ENCODE peak calls at places on chromosomes 16 and 17, in nine cellular contexts. C is prostate gland; J is brain microvascular endothelial cell; I is thoracic aorta; A is heart right ventricle; H is breast epithelium; U is CD8-positive, alpha-beta memory T cell; D is effector memory CD4-positive, alpha-beta T cell; B is dorsolateral prefrontal cortex. Z is an unnamed sample.

GRCh38 chr16:50880926-50881325 is 139.0 kb downstream of the CYLD start:
- DNase-seq in D (no peak), U (no peak), H (no peak), C (no peak), B (no peak), A (no peak), I (no peak), J (no peak), Z (no peak)

GRCh38 chr17:8384801-8385335 is 1.9 kb upstream of the RPL26 start:
- DNase-seq in U (no peak), I (no peak), B (no peak), J (peak; percentile 80), C (no peak), H (no peak), A (no peak), D (no peak), Z (no peak)

GRCh38 chr16:85667841-85668413 is 20.8 kb downstream of the GINS2 start:
- DNase-seq in H (no peak), D (no peak), B (no peak), I (no peak), J (no peak), C (no peak), A (no peak), U (no peak), Z (no peak)

GRCh38 chr17:66789093-66789492 is 45.8 kb upstream of the CACNG5 start:
- DNase-seq in C (no peak), B (no peak), D (no peak), J (no peak), I (no peak), H (no peak), U (no peak), A (no peak), Z (no peak)

GRCh38 chr16:4056161-4057105 is 59.8 kb downstream of the ADCY9 start:
- DNase-seq in C (no peak), I (no peak), A (no peak), B (no peak), U (no peak), J (no peak), H (no peak), D (no peak), Z (no peak)

GRCh38 chr16:54331241-54332002 is 44.8 kb upstream of the IRX3 start:
- DNase-seq in U (no peak), D (no peak), J (no peak), A (no peak), B (no peak), H (no peak), I (no peak), C (no peak), Z (no peak)

GRCh38 chr16:17238285-17239028 is 232.3 kb downstream of the XYLT1 start:
- DNase-seq in A (no peak), H (no peak), D (no peak), B (no peak), U (no peak), J (no peak), I (no peak), C (no peak), Z (no peak)

GRCh38 chr17:80499961-80500665 is 23.7 kb upstream of the NPTX1 start:
- DNase-seq in H (no peak), B (no peak), D (no peak), C (no peak), J (no peak), U (no peak), A (no peak), I (no peak), Z (no peak)

GRCh38 chr17:14746784-14747575 is 446.1 kb downstream of the HS3ST3B1 start:
- DNase-seq in B (no peak), A (no peak), C (no peak), H (no peak), D (no peak), I (no peak), U (no peak), J (no peak), Z (no peak)

GRCh38 chr17:61635913-61636432 is 45.0 kb upstream of the NACA2 start:
- DNase-seq in U (peak; percentile 63), J (peak; percentile 55), B (no peak), H (no peak), I (no peak), D (peak; percentile 19), C (peak; percentile 17), A (no peak), Z (no peak)

GRCh38 chr16:58243528-58244004 is 45.7 kb upstream of the CSNK2A2 start:
- DNase-seq in I (no peak), H (peak; percentile 11), J (no peak), C (no peak), U (no peak), D (no peak), B (no peak), A (no peak), Z (no peak)

DNA sequence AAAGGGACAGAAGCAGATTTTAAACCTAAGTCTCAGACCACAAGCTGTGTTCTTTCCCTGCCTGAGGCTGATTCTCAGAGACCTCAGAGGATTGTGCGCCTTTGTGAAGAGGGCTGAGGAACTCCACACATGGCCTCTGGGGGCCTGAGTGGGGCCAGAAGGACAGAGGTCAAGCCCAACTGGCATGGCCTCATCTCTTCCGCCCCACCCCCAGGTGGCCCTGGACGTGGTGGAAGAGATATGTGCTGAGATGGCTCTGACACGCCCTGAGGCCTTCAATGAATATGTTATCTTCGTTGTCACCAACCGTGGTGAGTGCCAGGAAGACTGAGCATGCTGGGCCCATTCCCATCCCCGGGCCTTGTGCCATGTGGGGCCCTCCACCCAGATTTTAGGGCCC is 20.1 kb upstream of the ALKBH5 start:
- DNase-seq in I (no peak), U (no peak), H (no peak), C (no peak), B (no peak), D (no peak), J (no peak), A (no peak), Z (no peak)
- H3K27ac ChIP-seq in I (no peak overlapping the region), U (no peak overlapping the region), H (no peak overlapping the region), C (no peak overlapping the region), B (no peak overlapping the region), D (no peak overlapping the region), J (no peak overlapping the region), A (no peak overlapping the region), Z (no peak overlapping the region)

GRCh38 chr16:23771642-23772041 is 16.8 kb downstream of the CHP2 start:
- DNase-seq in C (no peak), H (no peak), I (no peak), U (no peak), A (no peak), D (no peak), J (no peak), B (no peak), Z (no peak)
- H3K27ac ChIP-seq in C (no peak overlapping the region), H (no peak overlapping the region), I (no peak overlapping the region), U (no peak overlapping the region), A (no peak overlapping the region), D (no peak overlapping the region), J (no peak overlapping the region), B (no peak overlapping the region), Z (no peak overlapping the region)

GRCh38 chr17:10166181-10166935 is 32.0 kb downstream of the GAS7 start:
- DNase-seq in A (no peak), I (no peak), B (no peak), C (no peak), J (no peak), U (no peak), H (no peak), D (no peak), Z (no peak)

GRCh38 chr17:10171581-10171981 is 26.8 kb downstream of the GAS7 start:
- DNase-seq in I (no peak), B (no peak), C (no peak), H (no peak), J (peak; percentile 11), A (no peak), U (no peak), D (no peak), Z (no peak)

GRCh38 chr17:10170233-10170632 is 28.2 kb downstream of the GAS7 start:
- DNase-seq in B (no peak), U (no peak), A (no peak), I (no peak), H (no peak), C (no peak), D (no peak), J (no peak), Z (no peak)

GRCh38 chr17:10171057-10171456 is 27.3 kb downstream of the GAS7 start:
- DNase-seq in A (no peak), D (no peak), U (no peak), I (no peak), C (no peak), B (no peak), H (peak; percentile 22), J (no peak), Z (no peak)

DNA sequence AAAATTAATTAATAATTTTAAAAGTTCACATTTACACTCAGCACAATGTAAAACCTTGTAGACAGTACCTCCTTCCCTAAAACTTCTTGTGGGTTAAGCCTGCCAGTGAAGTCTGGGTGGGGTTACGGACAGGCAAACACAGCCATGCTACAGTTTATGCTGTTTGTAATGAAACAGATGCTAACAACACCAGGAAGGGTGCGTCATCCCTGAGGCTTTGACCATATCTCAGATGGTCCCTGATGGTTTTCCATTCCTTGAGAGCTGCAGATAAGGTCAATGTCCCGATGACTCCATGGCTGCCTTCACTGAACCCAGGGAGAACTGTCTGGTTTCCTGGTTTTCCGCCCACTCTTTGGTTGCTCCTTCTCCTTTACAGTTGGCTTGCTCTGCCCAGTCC is 29.1 kb downstream of the GAS7 start:
- DNase-seq in U (no peak), A (no peak), C (no peak), B (no peak), J (no peak), D (no peak), I (no peak), H (no peak), Z (no peak)
- H3K27ac ChIP-seq in U (no peak overlapping the region), A (no peak overlapping the region), C (no peak overlapping the region), B (no peak overlapping the region), J (no peak overlapping the region), D (no peak overlapping the region), I (no peak overlapping the region), H (no peak overlapping the region), Z (no peak overlapping the region)

GRCh38 chr17:30922235-30922993 is 669 bp downstream of the ADAP2 start:
- DNase-seq in A (peak; percentile 8), D (no peak), C (no peak), J (no peak), H (no peak), I (no peak), B (no peak), U (no peak), Z (no peak)
- H3K27ac ChIP-seq in A (peak overlapping the region; percentile 87), D (no peak overlapping the region), C (no peak overlapping the region), J (no peak overlapping the region), H (peak overlapping the region; percentile 26), I (no peak overlapping the region), B (peak overlapping the region; percentile 52), U (no peak overlapping the region), Z (no peak overlapping the region)

GRCh38 chr16:10932959-10933710 is 9.1 kb downstream of the DEXI start:
- DNase-seq in A (no peak), C (no peak), J (no peak), D (no peak), B (no peak), U (no peak), I (no peak), H (no peak), Z (no peak)
- H3K27ac ChIP-seq in A (peak overlapping the region; percentile 22), C (no peak overlapping the region), J (no peak overlapping the region), D (no peak overlapping the region), B (no peak overlapping the region), U (no peak overlapping the region), I (no peak overlapping the region), H (no peak overlapping the region), Z (no peak overlapping the region)

GRCh38 chr17:1030684-1031557 is 34.0 kb downstream of the TIMM22 start:
- DNase-seq in J (no peak), I (no peak), U (no peak), H (no peak), D (no peak), A (no peak), B (no peak), C (peak; percentile 50), Z (no peak)
- H3K27ac ChIP-seq in J (no peak overlapping the region), I (peak overlapping the region; percentile 52), U (no peak overlapping the region), H (peak overlapping the region; percentile 85), D (no peak overlapping the region), A (peak overlapping the region; percentile 44), B (peak overlapping the region; percentile 76), C (peak overlapping the region; percentile 53), Z (peak overlapping the region; percentile 71)

GRCh38 chr17:33385713-33386112 is 92.6 kb upstream of the ASIC2 start:
- DNase-seq in J (no peak), D (no peak), I (no peak), U (no peak), B (no peak), C (no peak), H (no peak), A (no peak), Z (no peak)
- H3K27ac ChIP-seq in J (no peak overlapping the region), D (no peak overlapping the region), I (no peak overlapping the region), U (no peak overlapping the region), B (no peak overlapping the region), C (no peak overlapping the region), H (no peak overlapping the region), A (no peak overlapping the region), Z (no peak overlapping the region)